ENCODE peak calls at places on chromosomes 2 and 18, in eight cellular contexts. One of them, this sample, is unnamed.

GRCh38 chr2:64565949-64566705 is 42.0 kb downstream of the AFTPH start:
- DNase-seq in fibroblast of lung: no peak
- DNase-seq in activated CD4-positive, alpha-beta T cell treated with anti-CD3 and anti-CD28 coated beads for 4 hours: no peak
- DNase-seq in NCI-H2081: peak; percentile 41
- DNase-seq in activated CD4-positive, CD25-positive, alpha-beta regulatory T cell: no peak
- DNase-seq in cardiac muscle cell: no peak
- DNase-seq in NCI-H2029 treated with DMSO at 0.1 percent for 48 hours: no peak
- DNase-seq in GM13977: no peak
- DNase-seq in this sample: no peak

GRCh38 chr2:3628800-3629199 is 29.2 kb upstream of the ALLC start:
- DNase-seq in fibroblast of lung: no peak
- DNase-seq in activated CD4-positive, alpha-beta T cell treated with anti-CD3 and anti-CD28 coated beads for 4 hours: no peak
- DNase-seq in NCI-H2081: no peak
- DNase-seq in activated CD4-positive, CD25-positive, alpha-beta regulatory T cell: no peak
- DNase-seq in cardiac muscle cell: peak; percentile 9
- DNase-seq in NCI-H2029 treated with DMSO at 0.1 percent for 48 hours: no peak
- DNase-seq in GM13977: no peak
- DNase-seq in this sample: no peak

GRCh38 chr18:10138719-10139118 is 224.9 kb downstream of the VAPA start:
- DNase-seq in fibroblast of lung: peak; percentile 50
- DNase-seq in activated CD4-positive, alpha-beta T cell treated with anti-CD3 and anti-CD28 coated beads for 4 hours: no peak
- DNase-seq in NCI-H2081: no peak
- DNase-seq in activated CD4-positive, CD25-positive, alpha-beta regulatory T cell: no peak
- DNase-seq in cardiac muscle cell: no peak
- DNase-seq in NCI-H2029 treated with DMSO at 0.1 percent for 48 hours: no peak
- DNase-seq in GM13977: no peak
- DNase-seq in this sample: no peak

GRCh38 chr2:68125821-68126220 is 31.9 kb upstream of the PNO1 start:
- DNase-seq in fibroblast of lung: peak; percentile 19
- DNase-seq in activated CD4-positive, alpha-beta T cell treated with anti-CD3 and anti-CD28 coated beads for 4 hours: no peak
- DNase-seq in NCI-H2081: no peak
- DNase-seq in activated CD4-positive, CD25-positive, alpha-beta regulatory T cell: no peak
- DNase-seq in cardiac muscle cell: no peak
- DNase-seq in NCI-H2029 treated with DMSO at 0.1 percent for 48 hours: no peak
- DNase-seq in GM13977: no peak
- DNase-seq in this sample: no peak

GRCh38 chr2:119196301-119197124 is 27.1 kb upstream of the STEAP3 start:
- DNase-seq in fibroblast of lung: no peak
- DNase-seq in activated CD4-positive, alpha-beta T cell treated with anti-CD3 and anti-CD28 coated beads for 4 hours: no peak
- DNase-seq in NCI-H2081: no peak
- DNase-seq in activated CD4-positive, CD25-positive, alpha-beta regulatory T cell: no peak
- DNase-seq in cardiac muscle cell: peak; percentile 19
- DNase-seq in NCI-H2029 treated with DMSO at 0.1 percent for 48 hours: no peak
- DNase-seq in GM13977: no peak
- DNase-seq in this sample: no peak

GRCh38 chr2:160358051-160358450 is 135.6 kb downstream of the RBMS1 start:
- DNase-seq in fibroblast of lung: peak; percentile 50
- DNase-seq in activated CD4-positive, alpha-beta T cell treated with anti-CD3 and anti-CD28 coated beads for 4 hours: no peak
- DNase-seq in NCI-H2081: no peak
- DNase-seq in activated CD4-positive, CD25-positive, alpha-beta regulatory T cell: no peak
- DNase-seq in cardiac muscle cell: no peak
- DNase-seq in NCI-H2029 treated with DMSO at 0.1 percent for 48 hours: no peak
- DNase-seq in GM13977: no peak
- DNase-seq in this sample: no peak

GRCh38 chr2:118865106-118865505 is 17.7 kb upstream of the EN1 start:
- DNase-seq in fibroblast of lung: peak; percentile 54
- DNase-seq in activated CD4-positive, alpha-beta T cell treated with anti-CD3 and anti-CD28 coated beads for 4 hours: peak; percentile 19
- DNase-seq in NCI-H2081: peak; percentile 49
- DNase-seq in activated CD4-positive, CD25-positive, alpha-beta regulatory T cell: no peak
- DNase-seq in cardiac muscle cell: peak; percentile 71
- DNase-seq in NCI-H2029 treated with DMSO at 0.1 percent for 48 hours: peak; percentile 1
- DNase-seq in GM13977: peak; percentile 75
- DNase-seq in this sample: no peak

GRCh38 chr2:45889053-45889452 is 237.6 kb downstream of the PRKCE start:
- DNase-seq in fibroblast of lung: peak; percentile 65
- DNase-seq in activated CD4-positive, alpha-beta T cell treated with anti-CD3 and anti-CD28 coated beads for 4 hours: no peak
- DNase-seq in NCI-H2081: no peak
- DNase-seq in activated CD4-positive, CD25-positive, alpha-beta regulatory T cell: no peak
- DNase-seq in cardiac muscle cell: peak; percentile 25
- DNase-seq in NCI-H2029 treated with DMSO at 0.1 percent for 48 hours: no peak
- DNase-seq in GM13977: peak; percentile 68
- DNase-seq in this sample: peak; percentile 48

GRCh38 chr2:11128258-11128951 is 26.9 kb upstream of the SLC66A3 start:
- DNase-seq in fibroblast of lung: peak; percentile 46
- DNase-seq in activated CD4-positive, alpha-beta T cell treated with anti-CD3 and anti-CD28 coated beads for 4 hours: no peak
- DNase-seq in NCI-H2081: no peak
- DNase-seq in activated CD4-positive, CD25-positive, alpha-beta regulatory T cell: no peak
- DNase-seq in cardiac muscle cell: peak; percentile 48
- DNase-seq in NCI-H2029 treated with DMSO at 0.1 percent for 48 hours: peak; percentile 60
- DNase-seq in GM13977: no peak
- DNase-seq in this sample: no peak

GRCh38 chr2:73163522-73164367 is 38.6 kb upstream of the NOTO start:
- DNase-seq in fibroblast of lung: peak; percentile 73
- DNase-seq in activated CD4-positive, alpha-beta T cell treated with anti-CD3 and anti-CD28 coated beads for 4 hours: peak; percentile 69
- DNase-seq in NCI-H2081: peak; percentile 72
- DNase-seq in activated CD4-positive, CD25-positive, alpha-beta regulatory T cell: peak; percentile 27
- DNase-seq in cardiac muscle cell: peak; percentile 83
- DNase-seq in NCI-H2029 treated with DMSO at 0.1 percent for 48 hours: peak; percentile 15
- DNase-seq in GM13977: peak; percentile 83
- DNase-seq in this sample: no peak

GRCh38 chr2:196513796-196514526 is 125.6 kb upstream of the CCDC150 start:
- DNase-seq in fibroblast of lung: no peak
- DNase-seq in activated CD4-positive, alpha-beta T cell treated with anti-CD3 and anti-CD28 coated beads for 4 hours: no peak
- DNase-seq in NCI-H2081: no peak
- DNase-seq in activated CD4-positive, CD25-positive, alpha-beta regulatory T cell: no peak
- DNase-seq in cardiac muscle cell: no peak
- DNase-seq in NCI-H2029 treated with DMSO at 0.1 percent for 48 hours: no peak
- DNase-seq in GM13977: no peak
- DNase-seq in this sample: no peak

GRCh38 chr18:69230204-69230603 is 170.5 kb upstream of the DOK6 start:
- DNase-seq in fibroblast of lung: no peak
- DNase-seq in activated CD4-positive, alpha-beta T cell treated with anti-CD3 and anti-CD28 coated beads for 4 hours: no peak
- DNase-seq in NCI-H2081: no peak
- DNase-seq in activated CD4-positive, CD25-positive, alpha-beta regulatory T cell: no peak
- DNase-seq in cardiac muscle cell: no peak
- DNase-seq in NCI-H2029 treated with DMSO at 0.1 percent for 48 hours: no peak
- DNase-seq in GM13977: no peak
- DNase-seq in this sample: no peak

GRCh38 chr18:23058746-23059440 is 76.4 kb upstream of the CABLES1 start:
- DNase-seq in fibroblast of lung: no peak
- DNase-seq in activated CD4-positive, alpha-beta T cell treated with anti-CD3 and anti-CD28 coated beads for 4 hours: no peak
- DNase-seq in NCI-H2081: no peak
- DNase-seq in activated CD4-positive, CD25-positive, alpha-beta regulatory T cell: no peak
- DNase-seq in cardiac muscle cell: no peak
- DNase-seq in NCI-H2029 treated with DMSO at 0.1 percent for 48 hours: no peak
- DNase-seq in GM13977: no peak
- DNase-seq in this sample: no peak

GRCh38 chr2:127790694-127791529 is 20.1 kb downstream of the WDR33 start:
- DNase-seq in fibroblast of lung: no peak
- DNase-seq in activated CD4-positive, alpha-beta T cell treated with anti-CD3 and anti-CD28 coated beads for 4 hours: no peak
- DNase-seq in NCI-H2081: no peak
- DNase-seq in activated CD4-positive, CD25-positive, alpha-beta regulatory T cell: no peak
- DNase-seq in cardiac muscle cell: no peak
- DNase-seq in NCI-H2029 treated with DMSO at 0.1 percent for 48 hours: no peak
- DNase-seq in GM13977: no peak
- DNase-seq in this sample: no peak

GRCh38 chr2:165902929-165903328 is 50.6 kb downstream of the TTC21B start:
- DNase-seq in fibroblast of lung: peak; percentile 39
- DNase-seq in activated CD4-positive, alpha-beta T cell treated with anti-CD3 and anti-CD28 coated beads for 4 hours: no peak
- DNase-seq in NCI-H2081: no peak
- DNase-seq in activated CD4-positive, CD25-positive, alpha-beta regulatory T cell: no peak
- DNase-seq in cardiac muscle cell: peak; percentile 33
- DNase-seq in NCI-H2029 treated with DMSO at 0.1 percent for 48 hours: peak; percentile 8
- DNase-seq in GM13977: no peak
- DNase-seq in this sample: no peak

GRCh38 chr2:119683717-119684443 is 4.9 kb downstream of the TMEM177 start:
- DNase-seq in fibroblast of lung: peak; percentile 23
- DNase-seq in activated CD4-positive, alpha-beta T cell treated with anti-CD3 and anti-CD28 coated beads for 4 hours: no peak
- DNase-seq in NCI-H2081: peak; percentile 11
- DNase-seq in activated CD4-positive, CD25-positive, alpha-beta regulatory T cell: no peak
- DNase-seq in cardiac muscle cell: peak; percentile 24
- DNase-seq in NCI-H2029 treated with DMSO at 0.1 percent for 48 hours: no peak
- DNase-seq in GM13977: no peak
- DNase-seq in this sample: no peak

GRCh38 chr2:3479430-3480320 is 39.7 kb downstream of the ADI1 start:
- DNase-seq in fibroblast of lung: no peak
- DNase-seq in activated CD4-positive, alpha-beta T cell treated with anti-CD3 and anti-CD28 coated beads for 4 hours: no peak
- DNase-seq in NCI-H2081: peak; percentile 8
- DNase-seq in activated CD4-positive, CD25-positive, alpha-beta regulatory T cell: no peak
- DNase-seq in cardiac muscle cell: no peak
- DNase-seq in NCI-H2029 treated with DMSO at 0.1 percent for 48 hours: no peak
- DNase-seq in GM13977: no peak
- DNase-seq in this sample: no peak

GRCh38 chr2:123245156-123245555 is 779.9 kb upstream of the CNTNAP5 start:
- DNase-seq in fibroblast of lung: no peak
- DNase-seq in activated CD4-positive, alpha-beta T cell treated with anti-CD3 and anti-CD28 coated beads for 4 hours: no peak
- DNase-seq in NCI-H2081: no peak
- DNase-seq in activated CD4-positive, CD25-positive, alpha-beta regulatory T cell: no peak
- DNase-seq in cardiac muscle cell: no peak
- DNase-seq in NCI-H2029 treated with DMSO at 0.1 percent for 48 hours: no peak
- DNase-seq in GM13977: no peak
- DNase-seq in this sample: no peak

GRCh38 chr2:74618410-74619083 is 29.6 kb downstream of the M1AP start:
- DNase-seq in fibroblast of lung: no peak
- DNase-seq in activated CD4-positive, alpha-beta T cell treated with anti-CD3 and anti-CD28 coated beads for 4 hours: no peak
- DNase-seq in NCI-H2081: no peak
- DNase-seq in activated CD4-positive, CD25-positive, alpha-beta regulatory T cell: no peak
- DNase-seq in cardiac muscle cell: no peak
- DNase-seq in NCI-H2029 treated with DMSO at 0.1 percent for 48 hours: no peak
- DNase-seq in GM13977: no peak
- DNase-seq in this sample: no peak

GRCh38 chr2:112834379-112835014 is 2.1 kb downstream of the IL1B start:
- DNase-seq in fibroblast of lung: no peak
- DNase-seq in activated CD4-positive, alpha-beta T cell treated with anti-CD3 and anti-CD28 coated beads for 4 hours: no peak
- DNase-seq in NCI-H2081: no peak
- DNase-seq in activated CD4-positive, CD25-positive, alpha-beta regulatory T cell: no peak
- DNase-seq in cardiac muscle cell: peak; percentile 68
- DNase-seq in NCI-H2029 treated with DMSO at 0.1 percent for 48 hours: no peak
- DNase-seq in GM13977: no peak
- DNase-seq in this sample: no peak

GRCh38 chr2:158746488-158746887 is 48.6 kb upstream of the DAPL1 start:
- DNase-seq in fibroblast of lung: no peak
- DNase-seq in activated CD4-positive, alpha-beta T cell treated with anti-CD3 and anti-CD28 coated beads for 4 hours: no peak
- DNase-seq in NCI-H2081: no peak
- DNase-seq in activated CD4-positive, CD25-positive, alpha-beta regulatory T cell: no peak
- DNase-seq in cardiac muscle cell: no peak
- DNase-seq in NCI-H2029 treated with DMSO at 0.1 percent for 48 hours: no peak
- DNase-seq in GM13977: no peak
- DNase-seq in this sample: no peak

GRCh38 chr2:100755441-100755840 is 64.5 kb upstream of the NPAS2 start:
- DNase-seq in fibroblast of lung: no peak
- DNase-seq in activated CD4-positive, alpha-beta T cell treated with anti-CD3 and anti-CD28 coated beads for 4 hours: no peak
- DNase-seq in NCI-H2081: no peak
- DNase-seq in activated CD4-positive, CD25-positive, alpha-beta regulatory T cell: no peak
- DNase-seq in cardiac muscle cell: no peak
- DNase-seq in NCI-H2029 treated with DMSO at 0.1 percent for 48 hours: no peak
- DNase-seq in GM13977: no peak
- DNase-seq in this sample: no peak

GRCh38 chr2:55311444-55311870 is 42.4 kb upstream of the MTIF2 start:
- DNase-seq in fibroblast of lung: peak; percentile 68
- DNase-seq in activated CD4-positive, alpha-beta T cell treated with anti-CD3 and anti-CD28 coated beads for 4 hours: no peak
- DNase-seq in NCI-H2081: no peak
- DNase-seq in activated CD4-positive, CD25-positive, alpha-beta regulatory T cell: no peak
- DNase-seq in cardiac muscle cell: peak; percentile 44
- DNase-seq in NCI-H2029 treated with DMSO at 0.1 percent for 48 hours: no peak
- DNase-seq in GM13977: peak; percentile 66
- DNase-seq in this sample: peak; percentile 73

GRCh38 chr2:127619901-127620705 is 25.9 kb upstream of the GPR17 start:
- DNase-seq in fibroblast of lung: no peak
- DNase-seq in activated CD4-positive, alpha-beta T cell treated with anti-CD3 and anti-CD28 coated beads for 4 hours: no peak
- DNase-seq in NCI-H2081: no peak
- DNase-seq in activated CD4-positive, CD25-positive, alpha-beta regulatory T cell: no peak
- DNase-seq in cardiac muscle cell: no peak
- DNase-seq in NCI-H2029 treated with DMSO at 0.1 percent for 48 hours: no peak
- DNase-seq in GM13977: peak; percentile 72
- DNase-seq in this sample: no peak

GRCh38 chr18:24657461-24657860 is 197.0 kb downstream of the HRH4 start:
- DNase-seq in fibroblast of lung: peak; percentile 7
- DNase-seq in activated CD4-positive, alpha-beta T cell treated with anti-CD3 and anti-CD28 coated beads for 4 hours: no peak
- DNase-seq in NCI-H2081: no peak
- DNase-seq in activated CD4-positive, CD25-positive, alpha-beta regulatory T cell: no peak
- DNase-seq in cardiac muscle cell: no peak
- DNase-seq in NCI-H2029 treated with DMSO at 0.1 percent for 48 hours: no peak
- DNase-seq in GM13977: no peak
- DNase-seq in this sample: no peak

GRCh38 chr2:30234180-30234971 is 3.0 kb downstream of the LBH start:
- DNase-seq in fibroblast of lung: peak; percentile 76
- DNase-seq in activated CD4-positive, alpha-beta T cell treated with anti-CD3 and anti-CD28 coated beads for 4 hours: no peak
- DNase-seq in NCI-H2081: no peak
- DNase-seq in activated CD4-positive, CD25-positive, alpha-beta regulatory T cell: no peak
- DNase-seq in cardiac muscle cell: peak; percentile 78
- DNase-seq in NCI-H2029 treated with DMSO at 0.1 percent for 48 hours: peak; percentile 3
- DNase-seq in GM13977: no peak
- DNase-seq in this sample: no peak

GRCh38 chr2:166516712-166517303 is 22.8 kb upstream of the SCN7A start:
- DNase-seq in fibroblast of lung: peak; percentile 56
- DNase-seq in activated CD4-positive, alpha-beta T cell treated with anti-CD3 and anti-CD28 coated beads for 4 hours: no peak
- DNase-seq in NCI-H2081: peak; percentile 52
- DNase-seq in activated CD4-positive, CD25-positive, alpha-beta regulatory T cell: no peak
- DNase-seq in cardiac muscle cell: peak; percentile 55
- DNase-seq in NCI-H2029 treated with DMSO at 0.1 percent for 48 hours: no peak
- DNase-seq in GM13977: no peak
- DNase-seq in this sample: no peak

GRCh38 chr18:48904086-48904485 is 46.7 kb downstream of the SMAD7 start:
- DNase-seq in fibroblast of lung: no peak
- DNase-seq in activated CD4-positive, alpha-beta T cell treated with anti-CD3 and anti-CD28 coated beads for 4 hours: no peak
- DNase-seq in NCI-H2081: no peak
- DNase-seq in activated CD4-positive, CD25-positive, alpha-beta regulatory T cell: no peak
- DNase-seq in cardiac muscle cell: no peak
- DNase-seq in NCI-H2029 treated with DMSO at 0.1 percent for 48 hours: no peak
- DNase-seq in GM13977: no peak
- DNase-seq in this sample: no peak

GRCh38 chr2:206219957-206220356 is 54.5 kb upstream of the ZDBF2 start:
- DNase-seq in fibroblast of lung: no peak
- DNase-seq in activated CD4-positive, alpha-beta T cell treated with anti-CD3 and anti-CD28 coated beads for 4 hours: no peak
- DNase-seq in NCI-H2081: no peak
- DNase-seq in activated CD4-positive, CD25-positive, alpha-beta regulatory T cell: no peak
- DNase-seq in cardiac muscle cell: no peak
- DNase-seq in NCI-H2029 treated with DMSO at 0.1 percent for 48 hours: no peak
- DNase-seq in GM13977: no peak
- DNase-seq in this sample: no peak

GRCh38 chr2:13193900-13194299 is 477.2 kb downstream of the TRIB2 start:
- DNase-seq in fibroblast of lung: peak; percentile 71
- DNase-seq in activated CD4-positive, alpha-beta T cell treated with anti-CD3 and anti-CD28 coated beads for 4 hours: no peak
- DNase-seq in NCI-H2081: peak; percentile 63
- DNase-seq in activated CD4-positive, CD25-positive, alpha-beta regulatory T cell: no peak
- DNase-seq in cardiac muscle cell: peak; percentile 22
- DNase-seq in NCI-H2029 treated with DMSO at 0.1 percent for 48 hours: peak; percentile 13
- DNase-seq in GM13977: peak; percentile 17
- DNase-seq in this sample: peak; percentile 13

GRCh38 chr18:48418000-48418399 is 8.8 kb upstream of the ZBTB7C start:
- DNase-seq in fibroblast of lung: no peak
- DNase-seq in activated CD4-positive, alpha-beta T cell treated with anti-CD3 and anti-CD28 coated beads for 4 hours: no peak
- DNase-seq in NCI-H2081: no peak
- DNase-seq in activated CD4-positive, CD25-positive, alpha-beta regulatory T cell: no peak
- DNase-seq in cardiac muscle cell: no peak
- DNase-seq in NCI-H2029 treated with DMSO at 0.1 percent for 48 hours: no peak
- DNase-seq in GM13977: no peak
- DNase-seq in this sample: no peak

GRCh38 chr2:45707661-45708060 is 56.2 kb downstream of the PRKCE start:
- DNase-seq in fibroblast of lung: no peak
- DNase-seq in activated CD4-positive, alpha-beta T cell treated with anti-CD3 and anti-CD28 coated beads for 4 hours: no peak
- DNase-seq in NCI-H2081: no peak
- DNase-seq in activated CD4-positive, CD25-positive, alpha-beta regulatory T cell: no peak
- DNase-seq in cardiac muscle cell: no peak
- DNase-seq in NCI-H2029 treated with DMSO at 0.1 percent for 48 hours: no peak
- DNase-seq in GM13977: no peak
- DNase-seq in this sample: no peak

GRCh38 chr18:73739098-73739497 is 408.5 kb downstream of the FBXO15 start:
- DNase-seq in fibroblast of lung: no peak
- DNase-seq in activated CD4-positive, alpha-beta T cell treated with anti-CD3 and anti-CD28 coated beads for 4 hours: no peak
- DNase-seq in NCI-H2081: no peak
- DNase-seq in activated CD4-positive, CD25-positive, alpha-beta regulatory T cell: no peak
- DNase-seq in cardiac muscle cell: peak; percentile 31
- DNase-seq in NCI-H2029 treated with DMSO at 0.1 percent for 48 hours: no peak
- DNase-seq in GM13977: no peak
- DNase-seq in this sample: no peak

GRCh38 chr2:232365621-232366321 is 12.8 kb upstream of the ALPP start:
- DNase-seq in fibroblast of lung: no peak
- DNase-seq in activated CD4-positive, alpha-beta T cell treated with anti-CD3 and anti-CD28 coated beads for 4 hours: no peak
- DNase-seq in NCI-H2081: no peak
- DNase-seq in activated CD4-positive, CD25-positive, alpha-beta regulatory T cell: no peak
- DNase-seq in cardiac muscle cell: peak; percentile 35
- DNase-seq in NCI-H2029 treated with DMSO at 0.1 percent for 48 hours: no peak
- DNase-seq in GM13977: no peak
- DNase-seq in this sample: no peak